ENCODE peak calls at places on chromosomes 7 and 10, in five cellular contexts. H is K562, M is thoracic aorta, F is endothelial cell of umbilical vein, T is hepatocyte. C is an unnamed sample.

GRCh38 chr7:26954929-26955328 is 90.5 kb upstream of the SKAP2 start:
- DNase-seq in H (no peak), M (no peak), T (no peak), F (no peak), C (no peak)

GRCh38 chr10:71828702-71829101 is 22.3 kb downstream of the PSAP start:
- DNase-seq in H (no peak), M (no peak), T (no peak), F (no peak), C (no peak)

GRCh38 chr7:1746491-1746975 is 76.5 kb downstream of the ELFN1 start:
- DNase-seq in H (no peak), T (no peak), F (no peak), M (no peak), C (no peak)

GRCh38 chr7:92697414-92697813 is 107.2 kb upstream of the FAM133B start:
- DNase-seq in H (no peak), T (no peak), F (peak; percentile 29), M (no peak), C (no peak)

GRCh38 chr7:148699772-148700629 is 1.3 kb downstream of the CUL1 start:
- DNase-seq in T (peak; percentile 23), M (no peak), F (peak; percentile 38), H (peak; percentile 70), C (no peak)

GRCh38 chr7:114879554-114879953 is 42.3 kb upstream of the MDFIC start:
- DNase-seq in H (no peak), T (no peak), M (no peak), F (no peak), C (no peak)

GRCh38 chr7:91005861-91006260 is 258.4 kb upstream of the FZD1 start:
- DNase-seq in M (no peak), F (no peak), T (no peak), H (no peak), C (no peak)

GRCh38 chr10:103265712-103266329 is 11.1 kb upstream of the INA start:
- DNase-seq in T (peak; percentile 88), H (peak; percentile 22), M (no peak), F (peak; percentile 62), C (no peak)

GRCh38 chr7:53119514-53119933 is 84.1 kb downstream of the POM121L12 start:
- DNase-seq in M (no peak), T (peak; percentile 11), H (no peak), F (peak; percentile 99), C (no peak)

GRCh38 chr7:16708496-16708895 is 45.1 kb upstream of the TSPAN13 start:
- DNase-seq in F (no peak), H (no peak), T (no peak), M (no peak), C (no peak)

GRCh38 chr10:95384011-95384704 is 93.4 kb upstream of the PDLIM1 start:
- DNase-seq in H (no peak), F (no peak), T (no peak), M (no peak), C (no peak)

GRCh38 chr7:10560497-10560896 is 413.2 kb upstream of the PHF14 start:
- DNase-seq in H (no peak), F (no peak), T (no peak), M (no peak), C (no peak)

GRCh38 chr10:133215586-133215985 is 14.4 kb upstream of the UTF1 start:
- DNase-seq in F (no peak), T (no peak), H (no peak), M (no peak), C (no peak)

GRCh38 chr7:151246161-151247015 is 2.1 kb downstream of the SMARCD3 start:
- DNase-seq in F (no peak), H (no peak), T (no peak), M (no peak), C (no peak)

GRCh38 chr7:67671006-67671405 is 674.4 kb downstream of the TYW1 start:
- DNase-seq in H (no peak), F (no peak), M (no peak), T (peak; percentile 17), C (no peak)

GRCh38 chr7:32204361-32205018 is 134.3 kb upstream of the PDE1C start:
- DNase-seq in M (no peak), H (no peak), F (peak; percentile 70), T (peak; percentile 80), C (peak; percentile 69)

GRCh38 chr10:132860527-132860926 is 74.6 kb upstream of the NKX6-2 start:
- DNase-seq in F (no peak), H (peak; percentile 13), M (no peak), T (no peak), C (no peak)

GRCh38 chr10:27448926-27449325 is 55.2 kb upstream of the RAB18 start:
- DNase-seq in H (no peak), M (no peak), T (no peak), F (no peak), C (no peak)

GRCh38 chr7:24169077-24169624 is 114.8 kb upstream of the NPY start:
- DNase-seq in F (no peak), M (no peak), H (no peak), T (no peak), C (no peak)

GRCh38 chr7:45697576-45698136 is 123.5 kb downstream of the ADCY1 start:
- DNase-seq in F (no peak), M (no peak), H (no peak), T (no peak), C (no peak)

GRCh38 chr7:128381161-128381821 is 19.8 kb upstream of the PRRT4 start:
- DNase-seq in F (no peak), H (peak; percentile 88), T (no peak), M (no peak), C (peak; percentile 55)

GRCh38 chr10:102660891-102661613 is 16.8 kb downstream of the TRIM8 start:
- DNase-seq in H (peak; percentile 66), F (no peak), T (peak; percentile 65), M (no peak), C (peak; percentile 53)

GRCh38 chr7:115851291-115851690 is 179.3 kb downstream of the TFEC start:
- DNase-seq in T (peak; percentile 53), M (no peak), H (no peak), F (peak; percentile 66), C (peak; percentile 13)

GRCh38 chr10:110138197-110138812 is 69.1 kb upstream of the MXI1 start:
- DNase-seq in H (peak; percentile 30), F (peak; percentile 59), T (peak; percentile 76), M (no peak), C (no peak)

GRCh38 chr7:1232103-1232466 is 587 bp upstream of the UNCX start:
- DNase-seq in M (no peak), H (no peak), F (no peak), T (no peak), C (no peak)

GRCh38 chr10:128631801-128632241 is 505.6 kb upstream of the MKI67 start:
- DNase-seq in H (no peak), T (peak; percentile 32), F (no peak), M (no peak), C (no peak)
- TF ChIP-seq CTCF in H (peak; percentile 43), T (peak; percentile 58), F (peak; percentile 25), M (no peak), C (peak; percentile 33)

DNA sequence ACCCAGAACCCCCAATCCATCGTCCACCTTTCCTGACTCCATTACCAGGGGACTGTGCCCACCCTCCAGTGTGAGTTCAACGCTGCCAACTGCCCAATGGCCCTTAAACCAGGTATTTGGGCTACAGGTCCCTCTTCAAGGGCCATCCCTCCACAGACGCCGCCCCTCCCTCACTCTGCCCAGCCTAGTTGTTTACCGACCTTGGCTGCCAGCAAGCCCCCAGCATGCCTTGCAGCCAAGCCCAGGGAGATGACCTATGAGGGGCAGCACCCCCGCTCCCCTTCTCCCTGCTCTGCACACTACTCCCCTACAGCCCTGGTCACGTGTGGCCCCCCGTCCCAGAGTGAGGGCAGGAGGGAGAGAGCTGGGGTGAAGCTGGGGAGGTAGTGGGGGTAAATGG is 147.3 kb downstream of the GRID1 start:
- DNase-seq in T (no peak), M (no peak), F (no peak), H (no peak), C (no peak)
- H3K9me3 ChIP-seq in T (no peaks in the 10 kb centered on the region), M (no peaks in the 10 kb centered on the region), F (no peaks in the 10 kb centered on the region), H (no peaks in the 10 kb centered on the region), C (no peaks in the 10 kb centered on the region)

GRCh38 chr10:104642311-104643022 is 1.4 kb downstream of the SORCS3 start:
- DNase-seq in F (no peak), H (peak; percentile 7), T (peak; percentile 80), M (no peak), C (peak; percentile 90)
- TF ChIP-seq CTCF in F (peak; percentile 5), H (peak; percentile 24), T (peak; percentile 62), M (no peak), C (peak; percentile 89)

GRCh38 chr10:124715479-124715878 is 28.7 kb downstream of the FAM53B start:
- DNase-seq in M (no peak), T (no peak), H (no peak), F (no peak), C (no peak)
- H3K9me3 ChIP-seq in M (no peaks in the 10 kb centered on the region), T (no peaks in the 10 kb centered on the region), H (no peaks in the 10 kb centered on the region), F (no peaks in the 10 kb centered on the region), C (no peaks in the 10 kb centered on the region)

GRCh38 chr10:93547522-93547921 is 18.9 kb upstream of the FFAR4 start:
- DNase-seq in H (no peak), M (no peak), F (no peak), T (no peak), C (no peak)

GRCh38 chr10:93542358-93542791 is 24.1 kb upstream of the FFAR4 start:
- DNase-seq in H (no peak), M (no peak), T (peak; percentile 79), F (peak; percentile 53), C (peak; percentile 98)

GRCh38 chr10:93541402-93542357 is 24.8 kb upstream of the FFAR4 start:
- DNase-seq in T (peak; percentile 80), M (no peak), H (peak; percentile 34), F (peak; percentile 69), C (peak; percentile 84)
- TF ChIP-seq CTCF in T (peak; percentile 83), M (peak; percentile 77), H (peak; percentile 86), F (peak; percentile 89), C (peak; percentile 86)

GRCh38 chr10:109037978-109038377 is 885.3 kb downstream of the XPNPEP1 start:
- DNase-seq in F (no peak), H (no peak), M (no peak), T (no peak), C (no peak)

DNA sequence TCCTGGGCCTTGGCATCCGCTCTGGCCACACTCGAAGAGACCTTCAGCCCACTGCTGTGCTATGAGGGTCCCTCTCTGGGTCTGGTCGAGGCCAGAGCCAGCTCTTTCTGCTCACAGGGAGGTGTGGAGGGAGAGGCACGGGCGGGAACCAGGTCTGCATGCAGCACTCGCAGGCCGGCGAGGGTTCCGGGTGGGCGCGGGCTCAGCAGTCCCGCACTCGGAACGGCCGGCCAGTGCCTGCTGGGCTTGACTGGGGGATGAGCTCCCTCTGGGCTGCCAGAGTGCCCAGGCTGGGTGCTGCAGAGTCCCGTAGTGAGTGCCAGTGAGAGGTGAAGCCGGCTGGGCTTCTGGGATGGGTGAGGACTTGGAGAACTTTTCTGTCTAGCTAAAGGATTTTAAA is 882.7 kb downstream of the XPNPEP1 start:
- DNase-seq in M (no peak), T (no peak), H (no peak), F (no peak), C (no peak)
- H3K9me3 ChIP-seq in M (no peaks in the 10 kb centered on the region), T (no peaks in the 10 kb centered on the region), H (no peaks in the 10 kb centered on the region), F (peaks cover 4% of the 10 kb centered on the region), C (no peaks in the 10 kb centered on the region)

C was measured in WERI-Rb-1.